ENCODE peak calls at places on chromosomes 2 and 18, in seven cellular contexts. U, T, P, K, F, C and W are unnamed samples.

GRCh38 chr2:207483477-207483876 is 46.3 kb upstream of the CREB1 start:
- DNase-seq in U (no peak), T (no peak), P (no peak), K (no peak), F (no peak), C (no peak), W (peak; percentile 50)

GRCh38 chr2:105330681-105331375 is 1.3 kb upstream of the TGFBRAP1 start:
- DNase-seq in U (peak; percentile 60), T (no peak), P (no peak), K (no peak), F (no peak), C (no peak), W (no peak)

GRCh38 chr2:63772061-63772460 is 69.6 kb upstream of the UGP2 start:
- DNase-seq in U (no peak), T (no peak), P (no peak), K (no peak), F (no peak), C (no peak), W (no peak)

GRCh38 chr2:157229572-157229971 is 27.9 kb upstream of the GALNT5 start:
- DNase-seq in U (peak; percentile 42), T (no peak), P (no peak), K (no peak), F (no peak), C (no peak), W (no peak)

GRCh38 chr2:159515482-159515881 is 100.9 kb downstream of the BAZ2B start:
- DNase-seq in U (no peak), T (no peak), P (no peak), K (no peak), F (no peak), C (no peak), W (no peak)

GRCh38 chr2:83055338-83056010 is 1403.6 kb downstream of the SUCLG1 start:
- DNase-seq in U (peak; percentile 69), T (no peak), P (no peak), K (no peak), F (no peak), C (no peak), W (no peak)

GRCh38 chr2:122390406-122390805 is 635.0 kb downstream of the TSN start:
- DNase-seq in U (peak; percentile 53), T (no peak), P (no peak), K (no peak), F (no peak), C (no peak), W (no peak)

GRCh38 chr2:56460508-56460907 is 276.7 kb downstream of the CCDC85A start:
- DNase-seq in U (no peak), T (no peak), P (no peak), K (no peak), F (no peak), C (no peak), W (no peak)

GRCh38 chr2:767440-767839 is 90.2 kb upstream of the TMEM18 start:
- DNase-seq in U (no peak), T (no peak), P (no peak), K (no peak), F (peak; percentile 17), C (no peak), W (no peak)

GRCh38 chr2:124778076-124778475 is 753.0 kb downstream of the CNTNAP5 start:
- DNase-seq in U (peak; percentile 27), T (no peak), P (no peak), K (no peak), F (no peak), C (peak; percentile 49), W (no peak)

GRCh38 chr2:191351298-191351697 is 106.1 kb downstream of the MYO1B start:
- DNase-seq in U (no peak), T (no peak), P (no peak), K (no peak), F (no peak), C (no peak), W (no peak)

GRCh38 chr2:187075106-187076070 is 226.4 kb upstream of the ZSWIM2 start:
- DNase-seq in U (no peak), T (no peak), P (no peak), K (no peak), F (no peak), C (no peak), W (no peak)

DNA sequence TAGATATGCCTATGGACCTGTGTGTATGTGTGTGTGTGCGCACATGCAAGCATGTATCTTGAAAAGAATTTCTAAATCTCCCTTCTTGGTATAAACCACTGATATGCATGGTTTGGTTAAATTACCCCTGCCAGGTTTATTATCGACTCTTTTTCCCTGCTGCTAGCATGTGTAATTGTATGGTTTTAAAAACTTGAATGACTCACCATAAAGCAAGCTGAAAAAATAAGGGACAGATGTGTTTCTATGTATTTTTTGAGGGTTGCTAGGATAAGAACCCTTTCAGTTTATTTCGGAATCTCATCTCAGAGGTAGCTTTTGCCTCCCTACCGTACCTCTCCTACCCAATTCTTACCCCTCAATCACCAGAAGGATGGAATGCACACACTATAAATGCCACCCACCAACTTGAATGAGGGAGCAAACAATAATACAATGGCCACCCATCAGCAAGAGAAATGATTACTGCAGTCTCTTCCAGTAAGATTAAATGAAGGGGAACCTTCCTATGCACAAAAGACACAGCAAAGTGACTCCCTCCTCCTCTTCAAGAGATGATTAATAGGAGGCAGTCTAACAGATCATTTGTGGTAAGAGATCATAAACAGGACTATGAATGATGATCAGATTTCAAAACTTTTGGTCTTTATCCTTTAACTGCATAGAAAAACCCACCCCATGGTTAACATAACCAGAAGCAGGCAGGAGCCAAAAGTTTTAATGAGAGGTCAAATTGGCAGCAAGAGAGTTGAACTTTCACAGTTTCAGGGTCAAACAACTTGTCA is 357.2 kb downstream of the SATB2 start:
- DNase-seq in U (no peak), T (no peak), P (no peak), K (no peak), F (no peak), C (no peak), W (no peak)
- H3K27ac ChIP-seq in U (no peak overlapping the region), T (no peak overlapping the region), P (no peak overlapping the region), K (no peak overlapping the region), F (no peak overlapping the region), C (no peak overlapping the region), W (no peak overlapping the region)

GRCh38 chr2:172484253-172484652 is 56.9 kb downstream of the ITGA6 start:
- DNase-seq in U (peak; percentile 47), T (no peak), P (no peak), K (no peak), F (no peak), C (no peak), W (no peak)
- H3K27ac ChIP-seq in U (no peak overlapping the region), T (no peak overlapping the region), P (no peak overlapping the region), K (no peak overlapping the region), F (no peak overlapping the region), C (no peak overlapping the region), W (no peak overlapping the region)

GRCh38 chr2:10346929-10347558 is 44.3 kb downstream of the HPCAL1 start:
- DNase-seq in U (no peak), T (no peak), P (no peak), K (no peak), F (no peak), C (peak; percentile 69), W (no peak)
- H3K27ac ChIP-seq in U (no peak overlapping the region), T (peak overlapping the region; percentile 71), P (no peak overlapping the region), K (peak overlapping the region; percentile 21), F (no peak overlapping the region), C (no peak overlapping the region), W (no peak overlapping the region)

GRCh38 chr2:203783496-203784203 is 77.2 kb downstream of the CD28 start:
- DNase-seq in U (no peak), T (no peak), P (no peak), K (no peak), F (no peak), C (no peak), W (no peak)
- H3K27ac ChIP-seq in U (no peak overlapping the region), T (peak overlapping the region; percentile 12), P (no peak overlapping the region), K (no peak overlapping the region), F (no peak overlapping the region), C (no peak overlapping the region), W (no peak overlapping the region)

GRCh38 chr2:6826081-6826913 is 39.4 kb downstream of the CMPK2 start:
- DNase-seq in U (peak; percentile 93), T (no peak), P (peak; percentile 11), K (peak; percentile 48), F (peak; percentile 22), C (peak; percentile 81), W (no peak)
- H3K27ac ChIP-seq in U (peak overlapping the region; percentile 94), T (no peak overlapping the region), P (no peak overlapping the region), K (no peak overlapping the region), F (no peak overlapping the region), C (no peak overlapping the region), W (no peak overlapping the region)

GRCh38 chr18:43278401-43278800 is 1.1 kb upstream of the SYT4 start:
- DNase-seq in U (no peak), T (no peak), P (no peak), K (no peak), F (no peak), C (no peak), W (no peak)

GRCh38 chr18:43279015-43279758 is 1.9 kb upstream of the SYT4 start:
- DNase-seq in U (no peak), T (no peak), P (no peak), K (no peak), F (no peak), C (peak; percentile 72), W (no peak)

GRCh38 chr18:43274526-43274925 is 2.8 kb downstream of the SYT4 start:
- DNase-seq in U (no peak), T (no peak), P (no peak), K (no peak), F (no peak), C (no peak), W (no peak)

GRCh38 chr18:43276471-43276870 is 819 bp downstream of the SYT4 start:
- DNase-seq in U (no peak), T (no peak), P (no peak), K (no peak), F (no peak), C (no peak), W (no peak)

GRCh38 chr18:43277164-43277600 is at the start of gene SYT4:
- DNase-seq in U (peak; percentile 7), T (no peak), P (peak; percentile 40), K (no peak), F (no peak), C (peak; percentile 94), W (no peak)
- H3K27ac ChIP-seq in U (no peak within 1 kb of the TSS), T (no peak within 1 kb of the TSS), P (no peak within 1 kb of the TSS), K (no peak within 1 kb of the TSS), F (no peak within 1 kb of the TSS), C (no peak within 1 kb of the TSS), W (no peak within 1 kb of the TSS)